ENCODE peak calls at places on chromosome 20, in nine cellular contexts. One of them, this sample, is unnamed.

GRCh38 chr20:64091340-64091739 is 7.1 kb upstream of the LKAAEAR1 start:
- DNase-seq in keratinocyte: no peak
- DNase-seq in transverse colon: no peak
- DNase-seq in AG20443: no peak
- DNase-seq in activated CD4-positive, alpha-beta T cell treated with anti-CD3 and anti-CD28 coated beads for 48 hours: no peak
- DNase-seq in SK-N-SH: no peak
- DNase-seq in stimulated activated CD8-positive, alpha-beta memory T cell treated with anti-CD3 and anti-CD28 coated beads, Interleukin-12 subunit alpha, Interleukin-12 subunit beta, amount 100 ng/mL, for 1 hour: no peak
- DNase-seq in neuronal stem cell: no peak
- DNase-seq in suprapubic skin: no peak
- DNase-seq in this sample: no peak

GRCh38 chr20:53962388-53962787 is 108.0 kb downstream of the BCAS1 start:
- DNase-seq in SK-N-SH: no peak
- DNase-seq in neuronal stem cell: no peak
- DNase-seq in transverse colon: no peak
- DNase-seq in activated CD4-positive, alpha-beta T cell treated with anti-CD3 and anti-CD28 coated beads for 48 hours: no peak
- DNase-seq in AG20443: no peak
- DNase-seq in keratinocyte: no peak
- DNase-seq in stimulated activated CD8-positive, alpha-beta memory T cell treated with anti-CD3 and anti-CD28 coated beads, Interleukin-12 subunit alpha, Interleukin-12 subunit beta, amount 100 ng/mL, for 1 hour: no peak
- DNase-seq in suprapubic skin: no peak
- DNase-seq in this sample: no peak

GRCh38 chr20:10110151-10110550 is 75.4 kb downstream of the ANKEF1 start:
- DNase-seq in keratinocyte: peak; percentile 48
- DNase-seq in activated CD4-positive, alpha-beta T cell treated with anti-CD3 and anti-CD28 coated beads for 48 hours: no peak
- DNase-seq in transverse colon: no peak
- DNase-seq in neuronal stem cell: no peak
- DNase-seq in suprapubic skin: no peak
- DNase-seq in SK-N-SH: no peak
- DNase-seq in AG20443: no peak
- DNase-seq in stimulated activated CD8-positive, alpha-beta memory T cell treated with anti-CD3 and anti-CD28 coated beads, Interleukin-12 subunit alpha, Interleukin-12 subunit beta, amount 100 ng/mL, for 1 hour: no peak
- DNase-seq in this sample: peak; percentile 79

GRCh38 chr20:49247792-49248191 is 28.6 kb downstream of the DDX27 start:
- DNase-seq in transverse colon: no peak
- DNase-seq in suprapubic skin: no peak
- DNase-seq in activated CD4-positive, alpha-beta T cell treated with anti-CD3 and anti-CD28 coated beads for 48 hours: no peak
- DNase-seq in keratinocyte: no peak
- DNase-seq in AG20443: no peak
- DNase-seq in stimulated activated CD8-positive, alpha-beta memory T cell treated with anti-CD3 and anti-CD28 coated beads, Interleukin-12 subunit alpha, Interleukin-12 subunit beta, amount 100 ng/mL, for 1 hour: no peak
- DNase-seq in SK-N-SH: no peak
- DNase-seq in neuronal stem cell: no peak
- DNase-seq in this sample: no peak

GRCh38 chr20:41996951-41997350 is 378.8 kb upstream of the CHD6 start:
- DNase-seq in neuronal stem cell: no peak
- DNase-seq in keratinocyte: no peak
- DNase-seq in stimulated activated CD8-positive, alpha-beta memory T cell treated with anti-CD3 and anti-CD28 coated beads, Interleukin-12 subunit alpha, Interleukin-12 subunit beta, amount 100 ng/mL, for 1 hour: no peak
- DNase-seq in AG20443: no peak
- DNase-seq in transverse colon: no peak
- DNase-seq in activated CD4-positive, alpha-beta T cell treated with anti-CD3 and anti-CD28 coated beads for 48 hours: no peak
- DNase-seq in SK-N-SH: no peak
- DNase-seq in suprapubic skin: no peak
- DNase-seq in this sample: no peak

GRCh38 chr20:15065794-15066193 is 728.4 kb upstream of the FLRT3 start:
- DNase-seq in transverse colon: no peak
- DNase-seq in SK-N-SH: no peak
- DNase-seq in neuronal stem cell: no peak
- DNase-seq in suprapubic skin: no peak
- DNase-seq in keratinocyte: no peak
- DNase-seq in AG20443: peak; percentile 18
- DNase-seq in stimulated activated CD8-positive, alpha-beta memory T cell treated with anti-CD3 and anti-CD28 coated beads, Interleukin-12 subunit alpha, Interleukin-12 subunit beta, amount 100 ng/mL, for 1 hour: no peak
- DNase-seq in activated CD4-positive, alpha-beta T cell treated with anti-CD3 and anti-CD28 coated beads for 48 hours: no peak
- DNase-seq in this sample: no peak

GRCh38 chr20:50029083-50029696 is 46.4 kb downstream of the SNAI1 start:
- DNase-seq in activated CD4-positive, alpha-beta T cell treated with anti-CD3 and anti-CD28 coated beads for 48 hours: no peak
- DNase-seq in suprapubic skin: no peak
- DNase-seq in transverse colon: no peak
- DNase-seq in neuronal stem cell: no peak
- DNase-seq in AG20443: no peak
- DNase-seq in SK-N-SH: no peak
- DNase-seq in keratinocyte: no peak
- DNase-seq in stimulated activated CD8-positive, alpha-beta memory T cell treated with anti-CD3 and anti-CD28 coated beads, Interleukin-12 subunit alpha, Interleukin-12 subunit beta, amount 100 ng/mL, for 1 hour: no peak
- DNase-seq in this sample: no peak

GRCh38 chr20:8082999-8083398 is 49.1 kb upstream of the PLCB1 start:
- DNase-seq in keratinocyte: no peak
- DNase-seq in activated CD4-positive, alpha-beta T cell treated with anti-CD3 and anti-CD28 coated beads for 48 hours: no peak
- DNase-seq in neuronal stem cell: no peak
- DNase-seq in stimulated activated CD8-positive, alpha-beta memory T cell treated with anti-CD3 and anti-CD28 coated beads, Interleukin-12 subunit alpha, Interleukin-12 subunit beta, amount 100 ng/mL, for 1 hour: no peak
- DNase-seq in suprapubic skin: no peak
- DNase-seq in transverse colon: no peak
- DNase-seq in AG20443: peak; percentile 58
- DNase-seq in SK-N-SH: no peak
- DNase-seq in this sample: peak; percentile 17

GRCh38 chr20:50092436-50092835 is 20.5 kb downstream of the UBE2V1 start:
- DNase-seq in neuronal stem cell: no peak
- DNase-seq in stimulated activated CD8-positive, alpha-beta memory T cell treated with anti-CD3 and anti-CD28 coated beads, Interleukin-12 subunit alpha, Interleukin-12 subunit beta, amount 100 ng/mL, for 1 hour: no peak
- DNase-seq in SK-N-SH: no peak
- DNase-seq in AG20443: peak; percentile 47
- DNase-seq in suprapubic skin: no peak
- DNase-seq in activated CD4-positive, alpha-beta T cell treated with anti-CD3 and anti-CD28 coated beads for 48 hours: no peak
- DNase-seq in transverse colon: no peak
- DNase-seq in keratinocyte: no peak
- DNase-seq in this sample: no peak

GRCh38 chr20:51174536-51174935 is 151.6 kb upstream of the KCNG1 start:
- DNase-seq in AG20443: no peak
- DNase-seq in neuronal stem cell: no peak
- DNase-seq in SK-N-SH: no peak
- DNase-seq in transverse colon: no peak
- DNase-seq in keratinocyte: no peak
- DNase-seq in stimulated activated CD8-positive, alpha-beta memory T cell treated with anti-CD3 and anti-CD28 coated beads, Interleukin-12 subunit alpha, Interleukin-12 subunit beta, amount 100 ng/mL, for 1 hour: no peak
- DNase-seq in suprapubic skin: no peak
- DNase-seq in activated CD4-positive, alpha-beta T cell treated with anti-CD3 and anti-CD28 coated beads for 48 hours: no peak
- DNase-seq in this sample: no peak

GRCh38 chr20:34083137-34083536 is 28.9 kb downstream of the EIF2S2 start:
- DNase-seq in activated CD4-positive, alpha-beta T cell treated with anti-CD3 and anti-CD28 coated beads for 48 hours: no peak
- DNase-seq in stimulated activated CD8-positive, alpha-beta memory T cell treated with anti-CD3 and anti-CD28 coated beads, Interleukin-12 subunit alpha, Interleukin-12 subunit beta, amount 100 ng/mL, for 1 hour: no peak
- DNase-seq in SK-N-SH: no peak
- DNase-seq in keratinocyte: peak; percentile 74
- DNase-seq in AG20443: peak; percentile 94
- DNase-seq in suprapubic skin: peak; percentile 82
- DNase-seq in neuronal stem cell: no peak
- DNase-seq in transverse colon: peak; percentile 32
- DNase-seq in this sample: peak; percentile 88